ENCODE peak calls at places on chromosomes 12 and 14, in ten cellular contexts. One of them, this sample, is unnamed.

GRCh38 chr12:4387607-4388006 is 8.1 kb upstream of the FGF23 start:
- DNase-seq in left ventricle myocardium inferior: no peak
- DNase-seq in fibroblast of lung: no peak
- DNase-seq in uterus: no peak
- DNase-seq in HepG2: no peak
- DNase-seq in GM23338: no peak
- DNase-seq in substantia nigra: no peak
- DNase-seq in RWPE1: no peak
- DNase-seq in left lung: no peak
- DNase-seq in A549: no peak
- DNase-seq in this sample: no peak

GRCh38 chr14:93137864-93138263 is 22.1 kb upstream of the ITPK1 start:
- DNase-seq in left ventricle myocardium inferior: peak
- DNase-seq in fibroblast of lung: no peak
- DNase-seq in uterus: peak
- DNase-seq in HepG2: peak
- DNase-seq in GM23338: peak
- DNase-seq in substantia nigra: no peak
- DNase-seq in RWPE1: no peak
- DNase-seq in left lung: peak
- DNase-seq in A549: no peak
- DNase-seq in this sample: no peak

GRCh38 chr14:86168376-86168775 is 638.4 kb downstream of the FLRT2 start:
- DNase-seq in left ventricle myocardium inferior: no peak
- DNase-seq in fibroblast of lung: no peak
- DNase-seq in uterus: no peak
- DNase-seq in HepG2: no peak
- DNase-seq in GM23338: no peak
- DNase-seq in substantia nigra: no peak
- DNase-seq in RWPE1: no peak
- DNase-seq in left lung: no peak
- DNase-seq in A549: no peak
- DNase-seq in this sample: no peak

GRCh38 chr12:116784238-116784612 is 46.1 kb downstream of the RNFT2 start:
- DNase-seq in left ventricle myocardium inferior: no peak
- DNase-seq in fibroblast of lung: no peak
- DNase-seq in uterus: no peak
- DNase-seq in HepG2: no peak
- DNase-seq in GM23338: peak
- DNase-seq in substantia nigra: no peak
- DNase-seq in RWPE1: peak
- DNase-seq in left lung: no peak
- DNase-seq in A549: peak
- DNase-seq in this sample: no peak

GRCh38 chr14:101082036-101082435 is 178.5 kb upstream of the RTL1 start:
- DNase-seq in left ventricle myocardium inferior: no peak
- DNase-seq in fibroblast of lung: no peak
- DNase-seq in uterus: no peak
- DNase-seq in HepG2: no peak
- DNase-seq in GM23338: no peak
- DNase-seq in substantia nigra: no peak
- DNase-seq in RWPE1: no peak
- DNase-seq in left lung: peak
- DNase-seq in A549: no peak
- DNase-seq in this sample: no peak

GRCh38 chr14:104328607-104329006 is 190.2 kb downstream of the KIF26A start:
- DNase-seq in left ventricle myocardium inferior: no peak
- DNase-seq in fibroblast of lung: no peak
- DNase-seq in uterus: no peak
- DNase-seq in HepG2: no peak
- DNase-seq in GM23338: no peak
- DNase-seq in substantia nigra: no peak
- DNase-seq in RWPE1: no peak
- DNase-seq in left lung: no peak
- DNase-seq in A549: no peak
- DNase-seq in this sample: no peak

GRCh38 chr12:124616394-124617343 is 49.3 kb upstream of the NCOR2 start:
- DNase-seq in left ventricle myocardium inferior: no peak
- DNase-seq in fibroblast of lung: no peak
- DNase-seq in uterus: no peak
- DNase-seq in HepG2: no peak
- DNase-seq in GM23338: no peak
- DNase-seq in substantia nigra: no peak
- DNase-seq in RWPE1: no peak
- DNase-seq in left lung: no peak
- DNase-seq in A549: no peak
- DNase-seq in this sample: no peak

GRCh38 chr12:77231548-77231947 is 166.2 kb upstream of the E2F7 start:
- DNase-seq in left ventricle myocardium inferior: peak
- DNase-seq in fibroblast of lung: peak
- DNase-seq in uterus: peak
- DNase-seq in HepG2: no peak
- DNase-seq in GM23338: no peak
- DNase-seq in substantia nigra: no peak
- DNase-seq in RWPE1: no peak
- DNase-seq in left lung: peak
- DNase-seq in A549: no peak
- DNase-seq in this sample: no peak

GRCh38 chr14:101704140-101704539 is 57.4 kb upstream of the PPP2R5C start:
- DNase-seq in left ventricle myocardium inferior: no peak
- DNase-seq in fibroblast of lung: no peak
- DNase-seq in uterus: no peak
- DNase-seq in HepG2: no peak
- DNase-seq in GM23338: no peak
- DNase-seq in substantia nigra: no peak
- DNase-seq in RWPE1: no peak
- DNase-seq in left lung: no peak
- DNase-seq in A549: no peak
- DNase-seq in this sample: no peak

GRCh38 chr14:98726585-98727405 is 545.2 kb downstream of the BCL11B start:
- DNase-seq in left ventricle myocardium inferior: no peak
- DNase-seq in fibroblast of lung: no peak
- DNase-seq in uterus: no peak
- DNase-seq in HepG2: no peak
- DNase-seq in GM23338: no peak
- DNase-seq in substantia nigra: no peak
- DNase-seq in RWPE1: no peak
- DNase-seq in left lung: no peak
- DNase-seq in A549: no peak
- DNase-seq in this sample: no peak

GRCh38 chr14:97491697-97492096 is 694.5 kb downstream of the VRK1 start:
- DNase-seq in left ventricle myocardium inferior: no peak
- DNase-seq in fibroblast of lung: no peak
- DNase-seq in uterus: no peak
- DNase-seq in HepG2: no peak
- DNase-seq in GM23338: no peak
- DNase-seq in substantia nigra: no peak
- DNase-seq in RWPE1: no peak
- DNase-seq in left lung: no peak
- DNase-seq in A549: no peak
- DNase-seq in this sample: no peak

GRCh38 chr14:102479777-102480176 is 29.8 kb downstream of the ANKRD9 start:
- DNase-seq in left ventricle myocardium inferior: peak
- DNase-seq in fibroblast of lung: no peak
- DNase-seq in uterus: no peak
- DNase-seq in HepG2: no peak
- DNase-seq in GM23338: no peak
- DNase-seq in substantia nigra: no peak
- DNase-seq in RWPE1: no peak
- DNase-seq in left lung: peak
- DNase-seq in A549: no peak
- DNase-seq in this sample: no peak

DNA sequence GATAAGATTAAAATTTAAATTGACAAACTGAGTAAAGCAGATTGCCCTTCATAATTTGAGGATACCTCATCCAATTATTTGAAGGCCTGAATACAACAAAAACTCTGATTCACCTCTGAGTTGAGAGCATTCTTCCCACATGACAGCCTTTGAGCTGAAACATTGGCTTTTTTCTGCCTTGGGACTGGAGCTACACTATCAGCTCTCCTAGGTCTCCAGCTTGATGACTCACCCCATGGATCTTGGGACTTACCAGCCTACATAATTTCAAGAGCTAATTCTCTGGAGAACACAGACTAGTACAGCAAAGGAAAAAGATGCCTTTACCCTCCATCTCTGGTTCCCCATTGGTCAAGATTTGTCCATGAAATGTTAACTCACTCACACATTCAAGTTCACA is 555.1 kb downstream of the FOXG1 start:
- DNase-seq in left ventricle myocardium inferior: no peak
- DNase-seq in fibroblast of lung: peak
- DNase-seq in uterus: no peak
- DNase-seq in HepG2: no peak
- DNase-seq in GM23338: no peak
- DNase-seq in substantia nigra: no peak
- DNase-seq in RWPE1: no peak
- DNase-seq in left lung: no peak
- DNase-seq in A549: no peak
- DNase-seq in this sample: no peak
- H3K27ac ChIP-seq in left ventricle myocardium inferior: no peak
- H3K27ac ChIP-seq in fibroblast of lung: no peak
- H3K27ac ChIP-seq in uterus: no peak
- H3K27ac ChIP-seq in HepG2: no peak
- H3K27ac ChIP-seq in GM23338: no peak
- H3K27ac ChIP-seq in substantia nigra: no peak
- H3K27ac ChIP-seq in RWPE1: no peak
- H3K27ac ChIP-seq in left lung: no peak
- H3K27ac ChIP-seq in A549: no peak
- H3K27ac ChIP-seq in this sample: no peak

GRCh38 chr12:12397184-12397583 is 40.3 kb downstream of the BORCS5 start:
- DNase-seq in left ventricle myocardium inferior: no peak
- DNase-seq in fibroblast of lung: no peak
- DNase-seq in uterus: no peak
- DNase-seq in HepG2: no peak
- DNase-seq in GM23338: no peak
- DNase-seq in substantia nigra: no peak
- DNase-seq in RWPE1: no peak
- DNase-seq in left lung: no peak
- DNase-seq in A549: no peak
- DNase-seq in this sample: no peak
- H3K27ac ChIP-seq in left ventricle myocardium inferior: peak
- H3K27ac ChIP-seq in fibroblast of lung: no peak
- H3K27ac ChIP-seq in uterus: peak
- H3K27ac ChIP-seq in HepG2: no peak
- H3K27ac ChIP-seq in GM23338: no peak
- H3K27ac ChIP-seq in substantia nigra: peak
- H3K27ac ChIP-seq in RWPE1: no peak
- H3K27ac ChIP-seq in left lung: peak
- H3K27ac ChIP-seq in A549: peak
- H3K27ac ChIP-seq in this sample: peak

GRCh38 chr12:53343978-53344377 is 7.8 kb upstream of the SP7 start:
- DNase-seq in left ventricle myocardium inferior: no peak
- DNase-seq in fibroblast of lung: no peak
- DNase-seq in uterus: no peak
- DNase-seq in HepG2: no peak
- DNase-seq in GM23338: no peak
- DNase-seq in substantia nigra: no peak
- DNase-seq in RWPE1: no peak
- DNase-seq in left lung: no peak
- DNase-seq in A549: no peak
- DNase-seq in this sample: no peak

GRCh38 chr12:53344824-53345485 is 8.8 kb upstream of the SP7 start:
- DNase-seq in left ventricle myocardium inferior: peak
- DNase-seq in fibroblast of lung: peak
- DNase-seq in uterus: peak
- DNase-seq in HepG2: peak
- DNase-seq in GM23338: peak
- DNase-seq in substantia nigra: peak
- DNase-seq in RWPE1: no peak
- DNase-seq in left lung: peak
- DNase-seq in A549: peak
- DNase-seq in this sample: peak

GRCh38 chr12:53344487-53344823 is 8.3 kb upstream of the SP7 start:
- DNase-seq in left ventricle myocardium inferior: no peak
- DNase-seq in fibroblast of lung: no peak
- DNase-seq in uterus: no peak
- DNase-seq in HepG2: no peak
- DNase-seq in GM23338: no peak
- DNase-seq in substantia nigra: no peak
- DNase-seq in RWPE1: no peak
- DNase-seq in left lung: no peak
- DNase-seq in A549: no peak
- DNase-seq in this sample: no peak

GRCh38 chr12:53343449-53343848 is 7.3 kb upstream of the SP7 start:
- DNase-seq in left ventricle myocardium inferior: no peak
- DNase-seq in fibroblast of lung: no peak
- DNase-seq in uterus: no peak
- DNase-seq in HepG2: no peak
- DNase-seq in GM23338: no peak
- DNase-seq in substantia nigra: no peak
- DNase-seq in RWPE1: no peak
- DNase-seq in left lung: no peak
- DNase-seq in A549: no peak
- DNase-seq in this sample: no peak

GRCh38 chr12:53345486-53346195 is 9.5 kb upstream of the SP7 start:
- DNase-seq in left ventricle myocardium inferior: peak
- DNase-seq in fibroblast of lung: no peak
- DNase-seq in uterus: no peak
- DNase-seq in HepG2: no peak
- DNase-seq in GM23338: peak
- DNase-seq in substantia nigra: no peak
- DNase-seq in RWPE1: no peak
- DNase-seq in left lung: no peak
- DNase-seq in A549: no peak
- DNase-seq in this sample: no peak
- H3K27ac ChIP-seq in left ventricle myocardium inferior: peak
- H3K27ac ChIP-seq in fibroblast of lung: peak
- H3K27ac ChIP-seq in uterus: peak
- H3K27ac ChIP-seq in HepG2: no peak
- H3K27ac ChIP-seq in GM23338: no peak
- H3K27ac ChIP-seq in substantia nigra: peak
- H3K27ac ChIP-seq in RWPE1: peak
- H3K27ac ChIP-seq in left lung: peak
- H3K27ac ChIP-seq in A549: peak
- H3K27ac ChIP-seq in this sample: peak

DNA sequence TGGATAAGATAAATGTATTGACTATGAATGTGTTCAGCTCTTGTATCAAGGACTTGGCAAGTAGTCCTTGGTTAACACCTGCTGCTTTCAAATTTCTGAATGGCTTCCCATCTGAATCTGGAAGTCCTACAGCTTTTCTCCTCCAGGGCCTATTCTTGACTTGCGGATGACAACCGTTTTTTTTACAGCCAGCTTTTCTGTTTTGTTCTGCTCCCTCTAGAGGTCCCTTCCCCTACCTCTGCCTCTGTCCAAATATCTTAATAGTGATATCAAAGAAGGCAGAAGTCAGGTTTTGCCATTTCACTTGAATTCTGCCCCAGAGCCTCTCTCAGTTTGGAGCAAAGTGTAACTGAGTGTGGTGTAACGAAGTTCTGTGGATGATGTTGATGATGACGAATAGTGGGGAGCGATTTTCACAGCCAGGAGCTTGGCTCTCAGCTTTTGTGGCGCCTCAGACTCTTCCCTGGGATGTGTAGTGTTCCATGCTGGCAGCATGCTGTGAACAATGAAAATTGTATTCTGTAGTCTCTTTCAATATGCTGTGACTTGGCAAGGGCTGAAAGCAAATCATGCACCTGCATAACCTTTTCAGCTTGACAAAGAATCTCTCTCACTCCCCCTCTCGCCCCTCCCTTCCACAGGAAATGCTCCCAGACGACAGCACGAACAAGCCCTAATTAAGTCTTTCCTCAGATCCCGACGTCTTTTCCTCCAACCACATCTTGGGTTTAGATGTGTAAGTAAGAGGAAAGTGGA is 5.0 kb upstream of the SLC4A8 start:
- DNase-seq in left ventricle myocardium inferior: no peak
- DNase-seq in fibroblast of lung: peak
- DNase-seq in uterus: no peak
- DNase-seq in HepG2: no peak
- DNase-seq in GM23338: peak
- DNase-seq in substantia nigra: no peak
- DNase-seq in RWPE1: no peak
- DNase-seq in left lung: no peak
- DNase-seq in A549: peak
- DNase-seq in this sample: no peak
- H3K27ac ChIP-seq in left ventricle myocardium inferior: no peak
- H3K27ac ChIP-seq in fibroblast of lung: no peak
- H3K27ac ChIP-seq in uterus: no peak
- H3K27ac ChIP-seq in HepG2: no peak
- H3K27ac ChIP-seq in GM23338: peak
- H3K27ac ChIP-seq in substantia nigra: peak
- H3K27ac ChIP-seq in RWPE1: no peak
- H3K27ac ChIP-seq in left lung: no peak
- H3K27ac ChIP-seq in A549: no peak
- H3K27ac ChIP-seq in this sample: peak

This sample was measured in caudate nucleus.